ENCODE peak calls at places on chromosomes 1 and 21, in nine cellular contexts. C, S, E, R, D, O, M, Y and G are unnamed samples.

GRCh38 chr1:76425843-76426145 is 351.2 kb downstream of the ST6GALNAC3 start:
- DNase-seq in O (no peak), M (no peak), D (no peak), C (no peak), S (no peak), R (peak), Y (no peak), E (no peak), G (no peak)

GRCh38 chr1:116091083-116091482 is 20.1 kb upstream of the MAB21L3 start:
- DNase-seq in C (no peak), O (no peak), R (no peak), S (no peak), E (no peak), M (no peak), D (no peak), Y (no peak), G (no peak)

GRCh38 chr1:62716397-62716796 is 28.2 kb upstream of the DOCK7 start:
- DNase-seq in D (no peak), O (no peak), C (no peak), M (no peak), R (no peak), Y (no peak), S (no peak), E (no peak), G (no peak)

GRCh38 chr1:2611034-2611501 is 21.7 kb downstream of the MMEL1 start:
- DNase-seq in O (peak), D (peak), R (peak), M (peak), E (peak), C (peak), Y (no peak), S (peak), G (peak)

GRCh38 chr21:42526379-42526727 is 12.7 kb downstream of the SLC37A1 start:
- DNase-seq in R (no peak), E (peak), S (peak), M (no peak), O (peak), C (peak), Y (no peak), D (peak), G (no peak)

GRCh38 chr21:38293765-38294164 is 37.0 kb downstream of the KCNJ15 start:
- DNase-seq in Y (no peak), E (no peak), C (peak), S (peak), M (no peak), O (peak), D (peak), R (no peak), G (no peak)

GRCh38 chr1:225654277-225654597 is 1.3 kb upstream of the ENAH start:
- DNase-seq in E (no peak), O (no peak), R (no peak), M (no peak), Y (no peak), S (no peak), C (no peak), D (no peak), G (no peak)

GRCh38 chr1:41640756-41641482 is 156.4 kb upstream of the EDN2 start:
- DNase-seq in C (no peak), D (no peak), R (no peak), S (no peak), O (no peak), M (no peak), E (peak), Y (no peak), G (no peak)

GRCh38 chr1:42157667-42158066 is 4.5 kb downstream of the GUCA2B start:
- DNase-seq in Y (no peak), D (no peak), R (no peak), S (no peak), O (no peak), C (no peak), M (no peak), E (no peak), G (no peak)

GRCh38 chr1:179369751-179370341 is 4.1 kb downstream of the AXDND1 start:
- DNase-seq in O (peak), D (no peak), Y (no peak), M (no peak), S (peak), R (peak), E (no peak), C (no peak), G (no peak)

GRCh38 chr1:15128520-15129313 is 24.8 kb upstream of the TMEM51 start:
- DNase-seq in D (peak), S (peak), C (peak), R (peak), M (peak), Y (no peak), E (peak), O (peak), G (peak)

GRCh38 chr1:80673935-80674597 is 1126.7 kb upstream of the ADGRL2 start:
- DNase-seq in D (no peak), Y (no peak), C (no peak), S (no peak), O (no peak), R (no peak), M (no peak), E (no peak), G (no peak)

DNA sequence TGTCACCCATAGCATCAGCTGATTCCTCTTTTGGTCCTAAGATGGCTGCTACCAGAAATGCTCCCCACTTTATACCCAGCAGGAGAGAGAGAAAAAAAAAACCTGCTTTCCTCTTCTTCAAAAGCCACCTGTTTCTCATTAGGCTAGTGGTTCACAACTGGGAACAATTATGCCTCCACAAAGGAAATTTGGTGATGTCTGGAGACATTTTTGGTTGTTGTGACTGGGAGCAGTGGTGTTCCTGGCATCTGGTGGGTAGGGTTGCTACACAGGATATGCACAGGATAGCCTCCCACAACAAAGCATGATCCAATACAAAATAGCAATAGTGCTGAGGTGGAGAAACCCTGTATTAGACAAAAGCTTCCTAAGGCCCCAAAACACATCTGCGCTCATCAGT is 38.5 kb upstream of the SGIP1 start:
- DNase-seq in D (no peak), O (no peak), R (peak), C (no peak), M (no peak), E (no peak), Y (no peak), S (no peak), G (no peak)
- H3K27ac ChIP-seq in D (no peak), O (no peak), R (no peak), C (no peak), M (no peak), E (no peak), Y (no peak), S (no peak), G (no peak)

DNA sequence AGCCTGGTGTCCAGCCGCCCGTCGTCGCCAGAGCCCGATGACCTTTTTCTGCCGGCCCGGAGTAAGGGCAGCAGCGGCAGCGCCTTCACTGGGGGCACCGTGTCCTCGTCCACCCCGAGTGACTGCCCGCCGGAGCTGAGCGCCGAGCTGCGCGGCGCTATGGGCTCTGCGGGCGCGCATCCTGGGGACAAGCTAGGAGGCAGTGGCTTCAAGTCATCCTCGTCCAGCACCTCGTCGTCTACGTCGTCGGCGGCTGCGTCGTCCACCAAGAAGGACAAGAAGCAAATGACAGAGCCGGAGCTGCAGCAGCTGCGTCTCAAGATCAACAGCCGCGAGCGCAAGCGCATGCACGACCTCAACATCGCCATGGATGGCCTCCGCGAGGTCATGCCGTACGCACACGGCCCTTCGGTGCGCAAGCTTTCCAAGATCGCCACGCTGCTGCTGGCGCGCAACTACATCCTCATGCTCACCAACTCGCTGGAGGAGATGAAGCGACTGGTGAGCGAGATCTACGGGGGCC is 1.2 kb downstream of the OLIG2 start:
- DNase-seq in M (no peak), S (no peak), O (no peak), E (no peak), C (no peak), Y (no peak), R (no peak), D (no peak), G (no peak)
- H3K4me3 ChIP-seq in M (no peak), S (no peak), O (no peak), E (no peak), C (no peak), Y (no peak), R (no peak), D (no peak), G (no peak)

DNA sequence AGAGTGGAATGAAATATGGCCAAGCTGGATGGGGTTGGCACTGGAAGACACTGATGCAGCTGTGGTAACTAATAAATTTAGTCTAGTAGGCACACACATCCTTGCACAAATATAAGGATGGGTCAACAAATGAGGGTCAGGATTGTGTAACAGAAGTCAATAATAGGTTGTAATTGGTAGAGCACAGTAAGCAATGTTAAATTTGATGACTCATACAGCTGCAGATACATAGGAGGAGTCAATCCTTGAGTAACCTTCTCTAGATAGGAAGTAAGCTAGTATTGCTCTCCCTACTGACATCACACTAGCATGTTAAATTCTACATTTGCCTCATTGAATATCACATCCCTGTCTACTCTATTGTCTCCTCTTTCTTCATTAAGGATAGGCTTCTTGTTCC is 332.1 kb downstream of the PTPRC start:
- DNase-seq in S (no peak), D (no peak), Y (no peak), R (no peak), O (no peak), M (no peak), C (no peak), E (no peak), G (no peak)
- H3K27ac ChIP-seq in S (no peak), D (no peak), Y (no peak), R (no peak), O (no peak), M (no peak), C (no peak), E (no peak), G (no peak)

GRCh38 chr1:226881515-226882185 is 11.2 kb downstream of the PSEN2 start:
- DNase-seq in M (no peak), D (no peak), Y (no peak), E (no peak), C (no peak), R (no peak), O (no peak), S (no peak), G (no peak)

GRCh38 chr1:226882631-226883409 is 12.4 kb downstream of the PSEN2 start:
- DNase-seq in Y (no peak), O (no peak), E (no peak), R (no peak), D (no peak), S (peak), C (no peak), M (no peak), G (no peak)

GRCh38 chr1:226880372-226881287 is 10.2 kb downstream of the PSEN2 start:
- DNase-seq in D (no peak), S (no peak), R (no peak), M (no peak), O (no peak), C (no peak), Y (no peak), E (no peak), G (no peak)

GRCh38 chr1:226883630-226884029 is 13.2 kb downstream of the PSEN2 start:
- DNase-seq in O (no peak), R (no peak), Y (no peak), S (no peak), E (no peak), M (no peak), D (no peak), C (no peak), G (no peak)

GRCh38 chr1:226882187-226882586 is 11.8 kb downstream of the PSEN2 start:
- DNase-seq in O (no peak), C (no peak), S (peak), M (no peak), E (no peak), R (no peak), Y (no peak), D (no peak), G (no peak)
- H3K4me3 ChIP-seq in O (no peak), C (peak), S (no peak), M (no peak), E (no peak), R (no peak), Y (peak), D (peak), G (peak)

GRCh38 chr1:64922336-64922735 is 44.0 kb downstream of the JAK1 start:
- DNase-seq in S (no peak), Y (no peak), R (no peak), M (no peak), E (no peak), O (no peak), C (no peak), D (no peak), G (no peak)

GRCh38 chr1:64921761-64922160 is 44.6 kb downstream of the JAK1 start:
- DNase-seq in Y (no peak), M (no peak), C (no peak), E (no peak), S (peak), R (peak), D (no peak), O (no peak), G (no peak)

GRCh38 chr1:64923294-64923718 is 43.0 kb downstream of the JAK1 start:
- DNase-seq in M (no peak), S (no peak), C (no peak), D (no peak), E (no peak), Y (no peak), O (no peak), R (no peak), G (no peak)

GRCh38 chr1:64917907-64918306 is 48.4 kb downstream of the JAK1 start:
- DNase-seq in Y (no peak), C (no peak), E (no peak), D (no peak), M (no peak), S (no peak), R (no peak), O (no peak), G (no peak)

DNA sequence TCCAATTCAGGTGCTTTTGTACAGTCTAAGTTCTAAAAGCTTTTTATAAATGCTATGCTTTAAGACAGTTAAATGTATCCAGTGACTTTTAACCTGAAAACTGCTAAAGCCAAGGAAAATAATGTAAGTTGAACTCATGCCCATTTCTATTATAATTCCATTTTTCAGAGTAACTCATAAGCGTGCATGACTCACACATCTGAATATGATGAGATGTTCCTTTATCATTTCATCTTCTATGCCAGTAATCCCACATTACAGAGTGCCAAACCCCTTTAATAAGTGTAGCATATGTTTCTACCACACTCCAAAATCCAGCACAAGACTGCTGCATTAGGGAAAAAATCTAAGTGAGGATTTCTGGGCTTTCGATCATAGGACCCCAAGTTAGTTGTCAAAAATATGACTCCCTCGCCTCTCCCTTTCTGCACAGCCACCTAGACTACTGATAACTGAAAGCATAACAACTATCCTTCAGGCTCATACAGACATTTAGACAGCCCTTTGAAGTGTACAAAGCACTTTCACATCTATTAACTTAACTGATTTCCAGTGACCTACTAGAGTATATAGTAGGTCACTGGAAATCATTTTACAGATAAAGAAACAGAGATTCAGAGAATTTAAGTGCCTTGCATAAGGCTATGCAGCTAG is 45.3 kb downstream of the JAK1 start:
- DNase-seq in D (no peak), M (no peak), S (no peak), E (no peak), Y (no peak), O (no peak), R (peak), C (no peak), G (no peak)
- H3K27ac ChIP-seq in D (peak), M (no peak), S (no peak), E (no peak), Y (no peak), O (no peak), R (peak), C (no peak), G (peak)

DNA sequence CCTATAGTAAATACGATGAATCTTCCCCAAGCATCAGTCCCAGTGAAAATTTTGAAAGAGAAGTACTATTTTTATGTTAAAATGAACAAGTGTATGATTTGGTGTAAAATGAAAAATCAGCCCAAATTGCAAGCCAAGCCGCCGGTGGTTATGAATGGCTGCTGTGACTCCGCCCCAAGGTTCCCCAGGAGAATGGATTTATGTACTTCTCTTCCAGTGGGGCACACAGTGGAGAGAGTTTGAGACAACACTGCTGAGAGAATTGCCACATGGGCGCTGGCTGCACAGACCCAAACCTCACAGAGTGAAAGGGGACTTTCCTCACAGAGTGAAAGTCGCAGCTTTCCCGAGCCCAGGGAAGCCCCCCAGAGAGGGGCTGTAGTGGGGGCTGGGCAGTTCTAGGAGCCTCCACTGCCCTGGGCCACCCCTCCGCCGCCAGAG is 24.0 kb downstream of the CDK18 start:
- DNase-seq in M (no peak), O (no peak), C (no peak), S (no peak), R (no peak), E (no peak), Y (no peak), D (no peak), G (no peak)
- H3K4me3 ChIP-seq in M (peak), O (no peak), C (no peak), S (no peak), R (no peak), E (no peak), Y (no peak), D (no peak), G (peak)

GRCh38 chr1:114468710-114469468 is 42.1 kb downstream of the TRIM33 start:
- DNase-seq in D (no peak), C (no peak), R (no peak), E (no peak), S (no peak), Y (no peak), M (no peak), O (no peak), G (no peak)

GRCh38 chr1:114473796-114474195 is 37.2 kb downstream of the TRIM33 start:
- DNase-seq in E (no peak), O (no peak), R (no peak), S (no peak), D (no peak), C (no peak), M (no peak), Y (no peak), G (no peak)

GRCh38 chr1:114468047-114468446 is 43.0 kb downstream of the TRIM33 start:
- DNase-seq in R (no peak), M (no peak), D (no peak), C (no peak), O (no peak), E (no peak), Y (no peak), S (no peak), G (no peak)

GRCh38 chr1:114470681-114471080 is 40.3 kb downstream of the TRIM33 start:
- DNase-seq in C (no peak), D (no peak), M (no peak), O (no peak), E (no peak), Y (no peak), R (no peak), S (no peak), G (no peak)

DNA sequence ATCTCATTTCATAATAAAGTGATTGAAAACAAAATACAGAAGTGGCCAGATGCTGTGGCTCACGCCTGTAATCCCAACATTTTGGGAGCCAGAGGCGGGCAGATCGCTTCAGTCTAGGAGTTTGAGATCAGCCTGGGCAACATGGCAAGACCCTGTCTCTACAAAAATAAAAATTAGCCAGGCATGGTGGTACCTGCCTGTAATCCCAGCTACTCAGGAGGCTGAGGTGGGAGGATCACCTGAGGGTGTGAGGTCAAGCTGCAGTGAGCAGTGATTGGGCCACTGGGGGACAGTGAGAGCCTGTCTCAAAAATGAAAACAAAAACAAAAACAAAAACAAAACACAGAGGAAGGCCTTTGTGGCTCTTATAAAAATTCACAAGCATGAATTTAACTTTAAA is 38.6 kb downstream of the TRIM33 start:
- DNase-seq in E (no peak), Y (no peak), D (no peak), S (no peak), R (no peak), M (no peak), C (no peak), O (no peak), G (no peak)
- H3K27ac ChIP-seq in E (no peak), Y (no peak), D (no peak), S (no peak), R (no peak), M (no peak), C (no peak), O (no peak), G (no peak)

GRCh38 chr21:45833437-45833836 is 148.1 kb upstream of the COL6A1 start:
- DNase-seq in D (no peak), M (no peak), R (no peak), E (no peak), Y (no peak), S (no peak), O (no peak), C (no peak), G (no peak)
- H3K4me3 ChIP-seq in D (no peak), M (no peak), R (no peak), E (no peak), Y (no peak), S (no peak), O (no peak), C (no peak), G (no peak)

DNA sequence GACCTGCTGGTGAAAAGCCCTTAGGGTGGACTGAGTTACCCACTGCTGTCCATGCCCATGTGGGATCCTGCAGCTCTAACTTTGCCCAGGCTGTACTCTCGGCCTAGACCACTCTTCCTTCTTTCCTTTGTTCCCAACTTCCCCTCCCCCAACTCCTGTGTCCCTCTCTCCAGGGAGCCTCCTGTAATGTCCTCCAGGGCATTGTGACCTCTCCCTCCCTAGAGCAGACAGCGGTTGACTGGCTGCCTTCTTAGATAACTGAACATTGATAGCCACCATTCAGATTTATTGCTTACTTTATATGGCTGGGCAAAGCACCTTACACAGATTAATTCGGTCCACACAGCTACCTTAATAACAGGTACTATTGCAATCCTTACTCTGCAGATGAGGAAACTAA is 5.0 kb downstream of the RUNX1 start:
- DNase-seq in M (no peak), E (no peak), Y (no peak), D (no peak), S (peak), C (no peak), R (no peak), O (no peak), G (no peak)
- H3K27ac ChIP-seq in M (no peak), E (no peak), Y (no peak), D (peak), S (peak), C (peak), R (no peak), O (no peak), G (peak)